ENCODE peak calls at places on chromosomes 4 and X, in four cellular contexts. One of them, this sample, is unnamed.

GRCh38 chrX:119391279-119391678 is 7.9 kb upstream of the SLC25A43 start:
- DNase-seq in CD8-positive, alpha-beta T cell: no peak
- DNase-seq in AG09309: no peak
- DNase-seq in A549: peak; percentile 46
- DNase-seq in this sample: peak; percentile 48

GRCh38 chr4:185730387-185730786 is 81.6 kb downstream of the SORBS2 start:
- DNase-seq in A549: peak; percentile 6
- DNase-seq in AG09309: no peak
- DNase-seq in CD8-positive, alpha-beta T cell: no peak
- DNase-seq in this sample: peak; percentile 77

GRCh38 chrX:123860506-123860840 is 620 bp downstream of the XIAP start:
- DNase-seq in A549: no peak
- DNase-seq in CD8-positive, alpha-beta T cell: peak; percentile 21
- DNase-seq in AG09309: no peak
- DNase-seq in this sample: no peak

GRCh38 chr4:105346869-105347268 is 127.0 kb downstream of the PPA2 start:
- DNase-seq in CD8-positive, alpha-beta T cell: no peak
- DNase-seq in AG09309: no peak
- DNase-seq in A549: no peak
- DNase-seq in this sample: no peak

GRCh38 chr4:95979961-95980876 is 140.3 kb downstream of the PDHA2 start:
- DNase-seq in CD8-positive, alpha-beta T cell: no peak
- DNase-seq in AG09309: no peak
- DNase-seq in A549: no peak
- DNase-seq in this sample: no peak

GRCh38 chr4:4439782-4440181 is 52.9 kb downstream of the NSG1 start:
- DNase-seq in CD8-positive, alpha-beta T cell: no peak
- DNase-seq in A549: no peak
- DNase-seq in AG09309: no peak
- DNase-seq in this sample: no peak

GRCh38 chr4:88985088-88985779 is 71.8 kb downstream of the FAM13A start:
- DNase-seq in CD8-positive, alpha-beta T cell: no peak
- DNase-seq in AG09309: peak; percentile 55
- DNase-seq in A549: no peak
- DNase-seq in this sample: peak; percentile 84

GRCh38 chrX:1679238-1679637 is 64.4 kb downstream of the ASMT start:
- DNase-seq in CD8-positive, alpha-beta T cell: no peak
- DNase-seq in A549: no peak
- DNase-seq in AG09309: no peak
- DNase-seq in this sample: no peak

GRCh38 chr4:152935661-152936445 is at the start of gene FHDC1:
- DNase-seq in CD8-positive, alpha-beta T cell: no peak
- DNase-seq in AG09309: no peak
- DNase-seq in A549: peak; percentile 35
- DNase-seq in this sample: no peak

GRCh38 chr4:35538807-35539206 is 705.5 kb downstream of the ARAP2 start:
- DNase-seq in CD8-positive, alpha-beta T cell: no peak
- DNase-seq in A549: no peak
- DNase-seq in AG09309: no peak
- DNase-seq in this sample: peak; percentile 0

GRCh38 chrX:135345328-135345645 is 36.0 kb downstream of the ETDC start:
- DNase-seq in A549: no peak
- DNase-seq in AG09309: peak; percentile 63
- DNase-seq in CD8-positive, alpha-beta T cell: no peak
- DNase-seq in this sample: peak; percentile 65

GRCh38 chr4:85603437-85604336 is 128.7 kb downstream of the ARHGAP24 start:
- DNase-seq in CD8-positive, alpha-beta T cell: no peak
- DNase-seq in AG09309: no peak
- DNase-seq in A549: no peak
- DNase-seq in this sample: peak; percentile 82

GRCh38 chr4:173246719-173247118 is 78.1 kb downstream of the GALNT7 start:
- DNase-seq in AG09309: no peak
- DNase-seq in A549: no peak
- DNase-seq in CD8-positive, alpha-beta T cell: no peak
- DNase-seq in this sample: no peak
- H3K4me3 ChIP-seq in AG09309: no peak overlapping the region
- H3K4me3 ChIP-seq in A549: no peak overlapping the region
- H3K4me3 ChIP-seq in CD8-positive, alpha-beta T cell: no peak overlapping the region
- H3K4me3 ChIP-seq in this sample: no peak overlapping the region

GRCh38 chr4:140595065-140595464 is 26.3 kb upstream of the UCP1 start:
- DNase-seq in A549: peak; percentile 41
- DNase-seq in CD8-positive, alpha-beta T cell: no peak
- DNase-seq in AG09309: no peak
- DNase-seq in this sample: peak; percentile 23
- TF ChIP-seq CTCF in A549: peak; percentile 51
- TF ChIP-seq CTCF in CD8-positive, alpha-beta T cell: no peak
- TF ChIP-seq CTCF in AG09309: peak; percentile 59
- TF ChIP-seq CTCF in this sample: peak; percentile 62

GRCh38 chr4:72567821-72568620 is 1.0 kb downstream of the ADAMTS3 start:
- DNase-seq in CD8-positive, alpha-beta T cell: no peak
- DNase-seq in AG09309: peak; percentile 24
- DNase-seq in A549: peak; percentile 44
- DNase-seq in this sample: peak; percentile 89
- H3K4me3 ChIP-seq in CD8-positive, alpha-beta T cell: peak overlapping the region; percentile 28
- H3K4me3 ChIP-seq in AG09309: peak overlapping the region; percentile 75
- H3K4me3 ChIP-seq in A549: peak overlapping the region; percentile 47
- H3K4me3 ChIP-seq in this sample: peak overlapping the region; percentile 77

GRCh38 chr4:157014621-157015591 is 43.3 kb upstream of the PDGFC start:
- DNase-seq in A549: no peak
- DNase-seq in CD8-positive, alpha-beta T cell: no peak
- DNase-seq in AG09309: peak; percentile 74
- DNase-seq in this sample: peak; percentile 91

GRCh38 chr4:157025898-157026297 is 50.1 kb upstream of the GLRB start:
- DNase-seq in AG09309: no peak
- DNase-seq in CD8-positive, alpha-beta T cell: no peak
- DNase-seq in A549: no peak
- DNase-seq in this sample: no peak

GRCh38 chr4:157018920-157019490 is 47.4 kb upstream of the PDGFC start:
- DNase-seq in CD8-positive, alpha-beta T cell: no peak
- DNase-seq in AG09309: no peak
- DNase-seq in A549: no peak
- DNase-seq in this sample: no peak

GRCh38 chr4:157023941-157024340 is 52.0 kb upstream of the GLRB start:
- DNase-seq in AG09309: no peak
- DNase-seq in CD8-positive, alpha-beta T cell: no peak
- DNase-seq in A549: no peak
- DNase-seq in this sample: no peak

GRCh38 chr4:157020882-157021281 is 49.3 kb upstream of the PDGFC start:
- DNase-seq in A549: no peak
- DNase-seq in CD8-positive, alpha-beta T cell: no peak
- DNase-seq in AG09309: no peak
- DNase-seq in this sample: no peak
- TF ChIP-seq CTCF in A549: no peak
- TF ChIP-seq CTCF in CD8-positive, alpha-beta T cell: no peak
- TF ChIP-seq CTCF in AG09309: no peak
- TF ChIP-seq CTCF in this sample: no peak

This sample was measured in fibroblast of pulmonary artery.